ENCODE peak calls at places on chromosome 22, in seven cellular contexts. O is AG20443; J is mucosa of descending colon; S is stimulated activated CD4-positive, alpha-beta T cell treated with anti-CD3 and anti-CD28 coated beads, TNF-alpha, amount 100 ng/mL, for 1 hour; A is stimulated activated CD8-positive, alpha-beta memory T cell treated with anti-CD3 and anti-CD28 coated beads, Interleukin-15, amount 100 ng/mL, for 4 hours; X is KG1; H is left colon. P is an unnamed sample.

GRCh38 chr22:48960981-48961655 is 866.6 kb downstream of the BRD1 start:
- DNase-seq in O (no peak), X (no peak), A (no peak), J (no peak), S (no peak), H (no peak), P (peak)

GRCh38 chr22:23053912-23054530 is 16.3 kb upstream of the GNAZ start:
- DNase-seq in H (no peak), X (no peak), S (no peak), O (no peak), A (no peak), J (no peak), P (peak)

GRCh38 chr22:19730662-19731360 is 7.5 kb downstream of the GP1BB start:
- DNase-seq in S (peak), X (peak), H (peak), O (peak), J (peak), A (peak), P (peak)

GRCh38 chr22:45996241-45997076 is 19.5 kb upstream of the WNT7B start:
- DNase-seq in J (peak), S (no peak), A (no peak), H (no peak), O (peak), X (no peak), P (peak)

GRCh38 chr22:39292561-39293074 is 26.8 kb downstream of the RPL3 start:
- DNase-seq in J (peak), S (no peak), H (peak), A (no peak), X (no peak), O (peak), P (peak)

GRCh38 chr22:28801845-28802594 is 1.7 kb upstream of the XBP1 start:
- DNase-seq in H (no peak), X (peak), O (no peak), A (no peak), S (no peak), J (peak), P (no peak)

GRCh38 chr22:49817359-49817758 is 10.3 kb downstream of the BRD1 start:
- DNase-seq in X (no peak), O (no peak), S (no peak), H (no peak), J (no peak), A (no peak), P (no peak)

GRCh38 chr22:28813772-28814518 is 13.6 kb upstream of the XBP1 start:
- DNase-seq in H (no peak), J (no peak), O (no peak), A (no peak), X (no peak), S (no peak), P (no peak)

GRCh38 chr22:31938258-31938657 is 6.1 kb upstream of the YWHAH start:
- DNase-seq in S (no peak), X (no peak), H (no peak), A (no peak), O (no peak), J (no peak), P (no peak)

GRCh38 chr22:17201285-17201945 is 17.8 kb downstream of the ADA2 start:
- DNase-seq in A (no peak), O (no peak), H (no peak), S (no peak), X (no peak), J (no peak), P (no peak)

GRCh38 chr22:20432244-20432686 is 5.4 kb downstream of the SCARF2 start:
- DNase-seq in S (no peak), X (no peak), J (no peak), H (no peak), O (no peak), A (no peak), P (no peak)

GRCh38 chr22:34111210-34111824 is 191.0 kb upstream of the LARGE1 start:
- DNase-seq in O (peak), S (no peak), J (no peak), X (no peak), H (peak), A (no peak), P (peak)

GRCh38 chr22:46971141-46971775 is 208.8 kb downstream of the TBC1D22A start:
- DNase-seq in X (no peak), H (no peak), S (no peak), A (no peak), O (no peak), J (no peak), P (no peak)

GRCh38 chr22:19821523-19822300 is 33.0 kb downstream of the GNB1L start:
- DNase-seq in H (no peak), J (no peak), A (no peak), S (no peak), X (no peak), O (no peak), P (no peak)

GRCh38 chr22:32836286-32836859 is 34.9 kb downstream of the TIMP3 start:
- DNase-seq in J (no peak), H (no peak), O (peak), S (no peak), X (no peak), A (no peak), P (no peak)

GRCh38 chr22:30249049-30250038 is 2.8 kb upstream of the LIF start:
- DNase-seq in A (no peak), O (no peak), S (no peak), J (no peak), X (no peak), H (no peak), P (no peak)

GRCh38 chr22:48254311-48254873 is 1491.9 kb downstream of the TBC1D22A start:
- DNase-seq in S (no peak), H (peak), A (no peak), O (no peak), X (no peak), J (peak), P (no peak)